ENCODE peak calls at places on chromosomes 7 and 10, in four cellular contexts. E, F, K and T are unnamed samples.

GRCh38 chr10:3095373-3096139 is 28.2 kb downstream of the PFKP start:
- DNase-seq in E (no peak), F (peak; percentile 94), K (peak; percentile 97), T (peak; percentile 50)

GRCh38 chr7:129126314-129126713 is 18.2 kb upstream of the TSPAN33 start:
- DNase-seq in E (peak; percentile 68), F (no peak), K (no peak), T (no peak)

GRCh38 chr7:131556912-131557457 is 557 bp upstream of the PODXL start:
- DNase-seq in E (peak; percentile 69), F (no peak), K (no peak), T (no peak)

GRCh38 chr7:112252141-112252540 is 45.6 kb downstream of the ZNF277 start:
- DNase-seq in E (no peak), F (no peak), K (no peak), T (no peak)

GRCh38 chr10:129157185-129157584 is 309.9 kb upstream of the MGMT start:
- DNase-seq in E (no peak), F (no peak), K (no peak), T (no peak)

GRCh38 chr7:70520604-70521003 is 611.3 kb upstream of the GALNT17 start:
- DNase-seq in E (no peak), F (no peak), K (no peak), T (no peak)

GRCh38 chr10:74704629-74705360 is 121.6 kb upstream of the KAT6B start:
- DNase-seq in E (no peak), F (no peak), K (no peak), T (no peak)

GRCh38 chr10:64148597-64148996 is 627.4 kb downstream of the REEP3 start:
- DNase-seq in E (no peak), F (no peak), K (no peak), T (no peak)

GRCh38 chr7:143284591-143285453 is at the start of gene TMEM139:
- DNase-seq in E (peak; percentile 88), F (no peak), K (no peak), T (peak; percentile 85)

GRCh38 chr10:24209421-24209770 is 458 bp downstream of the KIAA1217 start:
- DNase-seq in E (no peak), F (peak; percentile 30), K (no peak), T (no peak)

GRCh38 chr7:92706563-92706962 is 116.4 kb upstream of the FAM133B start:
- DNase-seq in E (no peak), F (no peak), K (no peak), T (no peak)

GRCh38 chr10:63376560-63377304 is 89.0 kb downstream of the JMJD1C start:
- DNase-seq in E (no peak), F (no peak), K (no peak), T (no peak)

DNA sequence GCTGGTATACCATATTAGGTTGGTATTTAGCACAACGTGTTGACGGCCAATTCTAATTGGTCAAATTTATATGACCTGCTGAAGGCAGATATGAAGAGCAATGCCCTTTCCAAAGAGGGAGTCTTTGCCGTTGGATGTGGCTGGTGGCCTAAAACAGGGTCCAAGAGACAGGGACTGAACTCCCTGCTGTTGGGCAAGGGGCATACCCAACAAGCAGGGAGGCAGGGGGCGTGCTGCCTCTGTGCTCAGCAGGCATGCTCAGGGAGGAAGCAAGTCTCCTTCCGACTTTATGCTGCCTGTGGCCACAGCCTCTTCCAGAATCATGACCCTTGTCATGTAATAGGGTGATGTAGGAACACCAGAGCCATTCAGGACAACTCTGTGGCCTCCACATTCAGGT is 167.7 kb upstream of the NPVF start:
- DNase-seq in E (peak; percentile 51), F (no peak), K (no peak), T (no peak)
- TF ChIP-seq CTCF in E (no peak), F (no peak), K (no peak), T (no peak)

DNA sequence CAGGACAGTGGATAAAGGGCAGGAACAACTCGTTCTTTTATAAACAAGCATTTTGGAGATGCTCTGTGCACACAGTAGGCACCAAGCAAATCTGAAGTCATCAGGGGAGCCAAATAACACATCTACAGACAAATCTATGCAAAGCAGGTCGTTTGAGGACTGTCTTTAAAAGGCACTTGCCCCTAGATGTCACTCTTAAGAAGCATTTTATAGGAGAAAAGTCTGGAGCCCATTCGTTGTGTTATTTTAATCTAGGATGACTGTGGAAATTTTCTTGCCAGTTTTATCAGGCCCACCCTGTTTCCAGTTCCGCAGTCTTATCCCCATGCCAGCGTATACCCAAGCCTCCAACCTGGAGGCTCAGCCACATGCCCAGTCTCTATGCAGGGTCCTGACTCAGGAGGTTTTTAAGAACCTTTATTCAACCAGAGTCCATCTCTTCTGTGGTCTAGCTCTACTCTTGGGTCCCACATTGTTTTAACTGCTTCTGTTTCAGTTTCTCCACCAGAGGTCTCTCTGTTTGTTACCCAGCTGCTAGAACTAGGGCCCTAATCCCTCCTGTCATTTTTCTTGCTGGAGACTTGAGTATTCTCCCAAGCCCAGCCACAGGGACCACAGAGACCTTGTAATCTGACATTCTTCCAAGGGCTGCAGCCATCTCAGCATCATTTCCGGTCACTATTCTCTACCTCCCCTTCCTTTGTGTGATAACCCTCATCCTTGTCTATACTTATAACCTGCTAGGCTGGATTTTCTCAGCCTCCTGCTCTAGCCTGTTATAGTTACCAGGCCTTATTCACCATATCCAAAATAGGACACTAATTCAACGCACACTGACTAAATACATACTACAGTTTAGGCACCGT is 26.7 kb downstream of the PIK3CG start:
- DNase-seq in E (peak; percentile 33), F (no peak), K (no peak), T (no peak)
- H3K9ac ChIP-seq in E (no peak overlapping the region), F (no peak overlapping the region), K (no peak overlapping the region), T (no peak overlapping the region)

DNA sequence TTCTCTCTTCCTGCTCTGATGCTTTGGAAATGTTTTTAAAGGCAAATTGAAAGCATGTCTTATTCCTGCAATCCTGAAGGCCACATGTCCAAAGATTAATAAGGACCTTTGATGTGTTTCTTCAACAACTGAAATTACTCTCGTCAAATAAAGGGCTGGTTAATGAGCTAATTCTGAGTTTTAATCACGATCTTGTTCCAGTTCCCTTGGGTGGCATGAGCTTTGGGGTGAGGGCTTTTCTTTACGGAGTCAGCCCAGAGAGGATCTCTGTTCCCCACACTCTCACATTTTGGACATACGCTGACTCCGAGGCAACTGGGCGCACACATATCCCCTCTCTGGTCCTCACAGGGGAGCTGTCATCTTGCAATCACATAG is 397 bp upstream of the GDF10 start:
- DNase-seq in E (no peak), F (no peak), K (no peak), T (no peak)
- TF ChIP-seq CTCF in E (no peak), F (no peak), K (no peak), T (no peak)

DNA sequence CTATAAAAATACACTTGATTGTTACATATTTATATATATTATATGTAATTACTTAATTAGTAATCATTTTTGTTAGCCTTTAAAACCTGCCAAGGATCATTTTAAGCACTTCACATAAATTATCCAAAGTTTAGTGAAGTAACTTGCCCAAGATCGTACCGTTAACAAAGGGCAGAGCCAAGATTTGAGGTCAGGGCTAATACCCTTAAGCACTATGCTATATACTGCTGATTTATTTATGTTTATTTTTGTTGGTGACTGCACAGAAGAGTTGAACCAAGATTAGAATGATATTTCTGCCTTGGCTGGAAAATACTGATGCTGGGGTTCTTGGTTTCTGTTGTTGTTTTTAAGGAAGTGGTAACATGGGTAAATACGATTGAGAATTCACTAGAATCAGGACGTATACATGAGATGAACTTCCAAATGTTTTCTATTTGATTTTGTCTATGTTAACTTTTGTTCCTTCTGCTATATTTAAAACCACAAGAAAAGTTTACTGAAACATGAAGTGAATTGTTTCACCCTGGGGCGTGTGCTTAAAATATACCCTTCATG is 9.3 kb downstream of the ADD3 start:
- DNase-seq in E (no peak), F (no peak), K (no peak), T (no peak)
- H3K9ac ChIP-seq in E (no peak overlapping the region), F (no peak overlapping the region), K (no peak overlapping the region), T (no peak overlapping the region)

GRCh38 chr7:29538322-29538874 is 25.2 kb upstream of the PRR15 start:
- DNase-seq in E (peak; percentile 61), F (no peak), K (no peak), T (no peak)
- TF ChIP-seq CTCF in E (peak; percentile 51), F (no peak), K (no peak), T (no peak)